ENCODE peak calls at places on chromosomes 1 and 21, in six cellular contexts. One of them, this sample, is unnamed.

GRCh38 chr1:26077524-26077923 is 10.1 kb upstream of the TRIM63 start:
- DNase-seq in HAP-1: no peak
- DNase-seq in lower leg skin: no peak
- DNase-seq in MM.1S: no peak
- DNase-seq in CD8-positive, alpha-beta T cell: no peak
- DNase-seq in NCI-H2081: no peak
- DNase-seq in this sample: no peak

GRCh38 chr21:35252831-35253230 is 203.7 kb upstream of the RUNX1 start:
- DNase-seq in HAP-1: no peak
- DNase-seq in lower leg skin: no peak
- DNase-seq in MM.1S: no peak
- DNase-seq in CD8-positive, alpha-beta T cell: no peak
- DNase-seq in NCI-H2081: no peak
- DNase-seq in this sample: no peak

GRCh38 chr1:192592981-192593683 is 17.6 kb downstream of the RGS1 start:
- DNase-seq in HAP-1: no peak
- DNase-seq in lower leg skin: no peak
- DNase-seq in MM.1S: no peak
- DNase-seq in CD8-positive, alpha-beta T cell: no peak
- DNase-seq in NCI-H2081: no peak
- DNase-seq in this sample: no peak

GRCh38 chr1:235403598-235403997 is 36.4 kb downstream of the TBCE start:
- DNase-seq in HAP-1: no peak
- DNase-seq in lower leg skin: no peak
- DNase-seq in MM.1S: no peak
- DNase-seq in CD8-positive, alpha-beta T cell: no peak
- DNase-seq in NCI-H2081: no peak
- DNase-seq in this sample: no peak

GRCh38 chr1:184166495-184166894 is 115.0 kb downstream of the TSEN15 start:
- DNase-seq in HAP-1: no peak
- DNase-seq in lower leg skin: no peak
- DNase-seq in MM.1S: no peak
- DNase-seq in CD8-positive, alpha-beta T cell: no peak
- DNase-seq in NCI-H2081: no peak
- DNase-seq in this sample: no peak

GRCh38 chr1:221961532-221962292 is 219.8 kb upstream of the DUSP10 start:
- DNase-seq in HAP-1: no peak
- DNase-seq in lower leg skin: no peak
- DNase-seq in MM.1S: peak
- DNase-seq in CD8-positive, alpha-beta T cell: peak
- DNase-seq in NCI-H2081: no peak
- DNase-seq in this sample: peak

GRCh38 chr1:109788695-109789521 is 25.2 kb upstream of the EPS8L3 start:
- DNase-seq in HAP-1: peak
- DNase-seq in lower leg skin: peak
- DNase-seq in MM.1S: no peak
- DNase-seq in CD8-positive, alpha-beta T cell: no peak
- DNase-seq in NCI-H2081: no peak
- DNase-seq in this sample: no peak

GRCh38 chr1:36346741-36347370 is 23.4 kb upstream of the EVA1B start:
- DNase-seq in HAP-1: no peak
- DNase-seq in lower leg skin: no peak
- DNase-seq in MM.1S: no peak
- DNase-seq in CD8-positive, alpha-beta T cell: no peak
- DNase-seq in NCI-H2081: no peak
- DNase-seq in this sample: no peak

GRCh38 chr1:85584264-85584781 is 3.8 kb downstream of the CCN1 start:
- DNase-seq in HAP-1: peak
- DNase-seq in lower leg skin: no peak
- DNase-seq in MM.1S: no peak
- DNase-seq in CD8-positive, alpha-beta T cell: no peak
- DNase-seq in NCI-H2081: no peak
- DNase-seq in this sample: no peak

GRCh38 chr1:36966242-36966641 is 68.1 kb downstream of the GRIK3 start:
- DNase-seq in HAP-1: peak
- DNase-seq in lower leg skin: no peak
- DNase-seq in MM.1S: no peak
- DNase-seq in CD8-positive, alpha-beta T cell: no peak
- DNase-seq in NCI-H2081: no peak
- DNase-seq in this sample: no peak

GRCh38 chr1:33347650-33347992 is 26.7 kb upstream of the A3GALT2 start:
- DNase-seq in HAP-1: no peak
- DNase-seq in lower leg skin: peak
- DNase-seq in MM.1S: no peak
- DNase-seq in CD8-positive, alpha-beta T cell: no peak
- DNase-seq in NCI-H2081: no peak
- DNase-seq in this sample: no peak

GRCh38 chr1:170114916-170115315 is 30.8 kb upstream of the NTMT2 start:
- DNase-seq in HAP-1: peak
- DNase-seq in lower leg skin: no peak
- DNase-seq in MM.1S: peak
- DNase-seq in CD8-positive, alpha-beta T cell: no peak
- DNase-seq in NCI-H2081: no peak
- DNase-seq in this sample: no peak

GRCh38 chr1:155463865-155464264 is 98.7 kb downstream of the ASH1L start:
- DNase-seq in HAP-1: no peak
- DNase-seq in lower leg skin: no peak
- DNase-seq in MM.1S: no peak
- DNase-seq in CD8-positive, alpha-beta T cell: no peak
- DNase-seq in NCI-H2081: no peak
- DNase-seq in this sample: no peak

GRCh38 chr1:16260814-16261213 is 23.8 kb upstream of the CPLANE2 start:
- DNase-seq in HAP-1: no peak
- DNase-seq in lower leg skin: no peak
- DNase-seq in MM.1S: no peak
- DNase-seq in CD8-positive, alpha-beta T cell: no peak
- DNase-seq in NCI-H2081: no peak
- DNase-seq in this sample: no peak

GRCh38 chr1:93615201-93616150 is 66.2 kb downstream of the BCAR3 start:
- DNase-seq in HAP-1: peak
- DNase-seq in lower leg skin: no peak
- DNase-seq in MM.1S: no peak
- DNase-seq in CD8-positive, alpha-beta T cell: no peak
- DNase-seq in NCI-H2081: no peak
- DNase-seq in this sample: no peak

GRCh38 chr1:58855351-58856165 is 71.7 kb upstream of the JUN start:
- DNase-seq in HAP-1: no peak
- DNase-seq in lower leg skin: no peak
- DNase-seq in MM.1S: no peak
- DNase-seq in CD8-positive, alpha-beta T cell: no peak
- DNase-seq in NCI-H2081: no peak
- DNase-seq in this sample: no peak

GRCh38 chr1:207948536-207949250 is 37.8 kb upstream of the CD34 start:
- DNase-seq in HAP-1: no peak
- DNase-seq in lower leg skin: no peak
- DNase-seq in MM.1S: no peak
- DNase-seq in CD8-positive, alpha-beta T cell: no peak
- DNase-seq in NCI-H2081: no peak
- DNase-seq in this sample: no peak

GRCh38 chr1:205444300-205444930 is 11.4 kb downstream of the BLACAT1 start:
- DNase-seq in HAP-1: no peak
- DNase-seq in lower leg skin: no peak
- DNase-seq in MM.1S: no peak
- DNase-seq in CD8-positive, alpha-beta T cell: no peak
- DNase-seq in NCI-H2081: no peak
- DNase-seq in this sample: no peak

GRCh38 chr1:226845624-226846023 is 24.8 kb upstream of the PSEN2 start:
- DNase-seq in HAP-1: no peak
- DNase-seq in lower leg skin: no peak
- DNase-seq in MM.1S: no peak
- DNase-seq in CD8-positive, alpha-beta T cell: no peak
- DNase-seq in NCI-H2081: no peak
- DNase-seq in this sample: no peak

GRCh38 chr1:54716299-54717047 is 812 bp downstream of the TTC4 start:
- DNase-seq in HAP-1: no peak
- DNase-seq in lower leg skin: no peak
- DNase-seq in MM.1S: no peak
- DNase-seq in CD8-positive, alpha-beta T cell: no peak
- DNase-seq in NCI-H2081: no peak
- DNase-seq in this sample: no peak

GRCh38 chr1:93518516-93518915 is 70.6 kb downstream of the FNBP1L start:
- DNase-seq in HAP-1: no peak
- DNase-seq in lower leg skin: no peak
- DNase-seq in MM.1S: no peak
- DNase-seq in CD8-positive, alpha-beta T cell: no peak
- DNase-seq in NCI-H2081: no peak
- DNase-seq in this sample: no peak

GRCh38 chr1:85582687-85583354 is 2.3 kb downstream of the CCN1 start:
- DNase-seq in HAP-1: peak
- DNase-seq in lower leg skin: no peak
- DNase-seq in MM.1S: no peak
- DNase-seq in CD8-positive, alpha-beta T cell: no peak
- DNase-seq in NCI-H2081: no peak
- DNase-seq in this sample: no peak

GRCh38 chr1:9376886-9377333 is 84.2 kb downstream of the SPSB1 start:
- DNase-seq in HAP-1: no peak
- DNase-seq in lower leg skin: no peak
- DNase-seq in MM.1S: no peak
- DNase-seq in CD8-positive, alpha-beta T cell: no peak
- DNase-seq in NCI-H2081: no peak
- DNase-seq in this sample: no peak

This sample was measured in T-cell.